ENCODE peak calls at places on chromosomes 13 and 19, in eight cellular contexts. T is cardiac muscle cell, O is AG04450, Z is upper lobe of left lung, J is fibroblast of lung, L is AG04449, Q is AG10803, V is neural progenitor cell. U is an unnamed sample.

GRCh38 chr13:110869231-110869804 is 45.6 kb downstream of the ANKRD10 start:
- DNase-seq in L (no peak), T (no peak), J (no peak), Z (no peak), O (no peak), Q (no peak), V (no peak), U (peak)

GRCh38 chr13:111953546-111954178 is 113.3 kb upstream of the SOX1 start:
- DNase-seq in J (no peak), T (no peak), Z (no peak), Q (no peak), O (no peak), L (no peak), V (no peak), U (no peak)

GRCh38 chr13:85798999-85799646 is at the start of gene SLITRK6:
- DNase-seq in Q (no peak), T (peak), Z (no peak), V (peak), J (peak), O (peak), L (peak), U (no peak)

GRCh38 chr19:49687566-49688316 is 1.7 kb upstream of the ADM5 start:
- DNase-seq in T (no peak), L (no peak), Z (peak), V (no peak), J (no peak), Q (no peak), O (no peak), U (no peak)

GRCh38 chr19:7942981-7943443 is 454 bp downstream of the TIMM44 start:
- DNase-seq in L (no peak), T (no peak), V (no peak), Z (no peak), J (no peak), Q (no peak), O (no peak), U (peak)

GRCh38 chr13:44351505-44351854 is 22.1 kb upstream of the SERP2 start:
- DNase-seq in J (no peak), V (no peak), O (no peak), Q (no peak), Z (no peak), L (no peak), T (no peak), U (no peak)

GRCh38 chr13:37107868-37108267 is 2.4 kb upstream of the CSNK1A1L start:
- DNase-seq in Q (no peak), J (no peak), T (no peak), Z (no peak), V (no peak), L (no peak), O (no peak), U (no peak)

GRCh38 chr13:100800283-100800875 is 125.8 kb upstream of the TMTC4 start:
- DNase-seq in O (no peak), Z (peak), J (no peak), T (no peak), Q (no peak), V (no peak), L (no peak), U (no peak)

GRCh38 chr19:47316513-47316912 is 6.9 kb downstream of the C5AR1 start:
- DNase-seq in O (no peak), J (no peak), L (no peak), Z (no peak), Q (no peak), T (no peak), V (no peak), U (no peak)

GRCh38 chr13:50026788-50027473 is 11.7 kb downstream of the KCNRG start:
- DNase-seq in O (no peak), T (no peak), J (no peak), V (no peak), L (no peak), Z (no peak), Q (no peak), U (no peak)

GRCh38 chr19:19514881-19515763 is at the start of gene TSSK6:
- DNase-seq in O (no peak), Z (peak), V (no peak), T (no peak), J (no peak), Q (no peak), L (no peak), U (no peak)

GRCh38 chr19:46428278-46429141 is at the start of gene PNMA8C:
- DNase-seq in Q (peak), O (no peak), T (peak), J (peak), V (peak), Z (peak), L (no peak), U (no peak)

GRCh38 chr19:45117167-45117594 is 24.2 kb downstream of the PPP1R37 start:
- DNase-seq in Q (no peak), L (no peak), V (peak), J (no peak), Z (no peak), T (peak), O (no peak), U (peak)

GRCh38 chr13:64206430-64207225 is 2791.0 kb upstream of the PCDH20 start:
- DNase-seq in J (no peak), L (no peak), Z (peak), V (peak), T (no peak), Q (no peak), O (no peak), U (no peak)

GRCh38 chr19:42188665-42189064 is 28.8 kb downstream of the DEDD2 start:
- DNase-seq in Z (no peak), J (no peak), V (no peak), Q (no peak), O (no peak), L (no peak), T (no peak), U (no peak)

GRCh38 chr13:30870916-30871712 is 35.0 kb upstream of the MEDAG start:
- DNase-seq in O (no peak), V (no peak), Z (peak), T (no peak), L (no peak), J (no peak), Q (no peak), U (no peak)

GRCh38 chr13:33426131-33426530 is 140.6 kb upstream of the STARD13 start:
- DNase-seq in J (no peak), Z (no peak), Q (no peak), L (no peak), O (no peak), T (no peak), V (no peak), U (no peak)

GRCh38 chr13:112926003-112926402 is 43.0 kb upstream of the MCF2L start:
- DNase-seq in Z (no peak), T (no peak), L (no peak), O (no peak), J (no peak), Q (no peak), V (no peak), U (no peak)

GRCh38 chr13:78409172-78409571 is 194.2 kb downstream of the POU4F1 start:
- DNase-seq in O (no peak), L (no peak), J (no peak), T (no peak), V (peak), Q (no peak), Z (no peak), U (no peak)

GRCh38 chr13:81302677-81303076 is 961.8 kb upstream of the SPRY2 start:
- DNase-seq in T (no peak), Z (no peak), J (no peak), O (no peak), Q (no peak), L (no peak), V (no peak), U (no peak)

GRCh38 chr13:51419015-51419636 is 33.7 kb downstream of the INTS6 start:
- DNase-seq in Z (no peak), Q (no peak), V (no peak), T (no peak), O (no peak), L (no peak), J (no peak), U (peak)

GRCh38 chr13:112443191-112444000 is 67.2 kb downstream of the SPACA7 start:
- DNase-seq in V (peak), T (peak), Z (no peak), J (no peak), Q (no peak), L (no peak), O (no peak), U (no peak)

GRCh38 chr19:33302974-33303790 is 848 bp upstream of the CEBPA start:
- DNase-seq in Z (peak), O (no peak), Q (peak), V (peak), L (no peak), J (peak), T (peak), U (peak)

GRCh38 chr13:73075546-73075945 is 16.7 kb downstream of the KLF5 start:
- DNase-seq in J (no peak), V (peak), T (no peak), L (no peak), Z (peak), Q (no peak), O (no peak), U (no peak)

GRCh38 chr19:32222594-32222993 is 122.8 kb upstream of the ZNF507 start:
- DNase-seq in V (no peak), O (no peak), Z (no peak), J (no peak), Q (no peak), T (no peak), L (no peak), U (no peak)

GRCh38 chr13:34116651-34117050 is 298.7 kb downstream of the RFC3 start:
- DNase-seq in L (no peak), O (no peak), T (no peak), V (no peak), Q (no peak), J (no peak), Z (no peak), U (no peak)

GRCh38 chr13:43785681-43786471 is 896 bp downstream of the ENOX1 start:
- DNase-seq in V (peak), Q (peak), L (no peak), J (peak), Z (peak), T (peak), O (peak), U (peak)

GRCh38 chr13:66076417-66076816 is 1153.7 kb downstream of the PCDH9 start:
- DNase-seq in O (peak), Z (no peak), T (no peak), J (peak), V (no peak), L (no peak), Q (peak), U (no peak)

GRCh38 chr19:35040826-35041547 is 534 bp upstream of the HPN start:
- DNase-seq in J (peak), L (no peak), V (peak), T (peak), Z (peak), Q (no peak), O (no peak), U (peak)

GRCh38 chr13:38667526-38668094 is 19.3 kb upstream of the FREM2 start:
- DNase-seq in T (no peak), L (no peak), O (no peak), J (no peak), Q (no peak), Z (no peak), V (no peak), U (no peak)

GRCh38 chr13:43305416-43305815 is 282.0 kb downstream of the DNAJC15 start:
- DNase-seq in J (no peak), O (no peak), Z (no peak), Q (no peak), L (no peak), V (no peak), T (no peak), U (no peak)

GRCh38 chr13:70729369-70729768 is 621.1 kb upstream of the KLHL1 start:
- DNase-seq in Z (no peak), O (no peak), T (no peak), Q (no peak), V (no peak), J (no peak), L (no peak), U (no peak)

DNA sequence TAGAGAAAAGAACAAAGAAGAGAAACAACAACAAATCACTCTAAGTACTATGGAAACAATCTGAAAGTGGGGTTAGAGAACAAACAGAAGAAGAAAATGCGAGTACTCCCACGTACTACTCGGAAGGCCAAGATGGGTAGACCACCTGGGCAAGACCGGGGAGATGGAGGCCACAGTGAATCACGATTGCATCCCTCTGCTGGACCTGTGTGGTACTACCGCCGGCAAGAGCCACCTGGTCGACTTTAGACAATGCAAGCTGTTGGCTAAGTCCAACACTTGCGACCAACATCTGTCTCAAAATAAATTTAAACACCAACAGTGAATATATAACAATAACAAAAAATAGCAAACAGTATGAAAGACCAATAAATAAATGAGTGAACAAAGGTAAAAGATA is 45.5 kb upstream of the ZNF91 start:
- DNase-seq in Q (no peak), Z (no peak), O (no peak), L (no peak), V (no peak), J (no peak), T (no peak), U (no peak)
- TF ChIP-seq CTCF in Q (peak), Z (peak), O (peak), L (peak), V (peak), J (peak), T (peak), U (peak)

GRCh38 chr19:21604941-21605548 is 99.6 kb downstream of the ZNF429 start:
- DNase-seq in L (no peak), T (no peak), V (no peak), O (no peak), Q (no peak), Z (no peak), J (peak), U (peak)
- H3K4me3 ChIP-seq in L (peak), T (peak), V (no peak), O (peak), Q (peak), Z (peak), J (peak), U (peak)

DNA sequence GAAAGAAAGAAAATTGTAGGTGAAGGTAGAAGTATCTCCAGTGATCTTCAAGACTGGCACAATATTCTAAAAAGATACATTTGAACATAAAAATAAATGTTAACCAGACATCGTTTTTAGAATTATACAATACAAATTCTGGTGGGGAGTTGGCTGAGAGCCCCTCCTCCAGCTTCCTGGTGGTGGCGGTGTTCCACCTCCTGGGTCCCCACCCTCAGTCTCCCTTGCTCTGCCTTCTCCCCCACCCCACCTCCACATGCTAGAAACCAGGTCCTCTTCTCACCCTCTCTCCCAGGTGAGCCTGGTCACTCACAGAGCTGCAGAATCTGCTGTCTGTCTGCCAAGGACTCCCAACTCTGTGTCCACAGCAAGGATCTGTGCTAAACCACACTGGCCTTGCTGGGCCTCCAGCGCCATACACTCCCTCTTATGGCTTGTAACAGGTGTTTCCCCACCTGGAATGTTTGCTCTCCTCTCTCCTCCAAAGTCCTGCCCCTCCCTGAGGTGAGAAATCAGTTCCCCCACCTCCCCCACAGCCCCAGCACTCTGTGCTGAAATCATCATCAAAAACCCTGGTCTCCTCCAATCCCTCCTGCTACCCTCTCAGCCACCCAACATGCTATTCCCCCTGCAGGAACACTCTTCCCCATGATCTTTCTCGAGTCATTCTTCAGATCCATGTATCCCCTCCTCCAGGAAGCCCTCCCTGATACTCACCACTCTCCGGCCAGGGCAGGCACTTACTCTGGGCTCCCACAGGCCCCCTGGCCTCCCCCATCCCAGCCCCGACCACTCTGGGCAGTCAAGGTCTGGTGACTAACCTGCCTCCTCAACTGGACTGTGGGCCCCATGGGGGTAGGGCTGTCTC is 20.5 kb upstream of the CYP2S1 start:
- DNase-seq in T (no peak), Q (no peak), L (no peak), Z (peak), J (no peak), V (no peak), O (no peak), U (no peak)
- TF ChIP-seq CTCF in T (no peak), Q (no peak), L (no peak), Z (no peak), J (no peak), V (no peak), O (no peak), U (no peak)

GRCh38 chr19:43638214-43638990 is 1.2 kb downstream of the CADM4 start:
- DNase-seq in L (no peak), Z (no peak), Q (no peak), T (no peak), O (no peak), V (no peak), J (no peak), U (no peak)

GRCh38 chr19:43640424-43640757 is 741 bp upstream of the CADM4 start:
- DNase-seq in Z (no peak), L (no peak), Q (no peak), O (no peak), V (no peak), T (no peak), J (no peak), U (no peak)

GRCh38 chr19:43638991-43639494 is 607 bp downstream of the CADM4 start:
- DNase-seq in O (no peak), L (no peak), T (no peak), V (no peak), Q (no peak), Z (no peak), J (no peak), U (no peak)

GRCh38 chr19:43641333-43641732 is 1.7 kb upstream of the CADM4 start:
- DNase-seq in T (no peak), J (no peak), V (no peak), L (no peak), Q (no peak), O (no peak), Z (no peak), U (no peak)

GRCh38 chr19:43639507-43640423 is at the start of gene CADM4:
- DNase-seq in Q (no peak), L (no peak), Z (peak), J (no peak), T (peak), O (no peak), V (peak), U (no peak)
- H3K4me3 ChIP-seq in Q (peak), L (peak), Z (no peak), J (peak), T (peak), O (peak), V (peak), U (peak)

GRCh38 chr13:109427695-109428094 is 358.7 kb downstream of the IRS2 start:
- DNase-seq in J (no peak), Q (no peak), Z (no peak), O (no peak), L (no peak), V (no peak), T (no peak), U (no peak)
- TF ChIP-seq CTCF in J (no peak), Q (no peak), Z (no peak), O (no peak), L (no peak), V (peak), T (no peak), U (no peak)

GRCh38 chr13:94590744-94591143 is 5.2 kb downstream of the TGDS start:
- DNase-seq in T (no peak), V (no peak), Z (no peak), J (no peak), O (no peak), Q (no peak), L (no peak), U (no peak)
- H3K4me3 ChIP-seq in T (no peak), V (no peak), Z (no peak), J (no peak), O (no peak), Q (no peak), L (no peak), U (no peak)

GRCh38 chr19:39155114-39155700 is 29.6 kb downstream of the PAK4 start:
- DNase-seq in L (no peak), J (no peak), T (no peak), Q (no peak), V (no peak), O (no peak), Z (no peak), U (no peak)
- TF ChIP-seq CTCF in L (no peak), J (no peak), T (no peak), Q (no peak), V (no peak), O (no peak), Z (no peak), U (no peak)

GRCh38 chr13:27965740-27966640 is 3.1 kb downstream of the CDX2 start:
- DNase-seq in Q (no peak), J (no peak), T (no peak), Z (no peak), V (peak), O (no peak), L (no peak), U (no peak)
- H3K4me3 ChIP-seq in Q (no peak), J (no peak), T (no peak), Z (no peak), V (peak), O (no peak), L (no peak), U (no peak)

GRCh38 chr13:22948421-22948820 is 232.4 kb upstream of the SGCG start:
- DNase-seq in Z (peak), Q (no peak), T (no peak), O (no peak), V (no peak), J (no peak), L (no peak), U (no peak)

GRCh38 chr13:22940736-22941135 is 240.0 kb upstream of the SGCG start:
- DNase-seq in J (no peak), T (no peak), L (no peak), Z (peak), O (no peak), Q (no peak), V (no peak), U (no peak)

GRCh38 chr13:22940090-22940710 is 240.6 kb upstream of the SGCG start:
- DNase-seq in J (no peak), V (no peak), Z (peak), Q (no peak), L (no peak), T (no peak), O (no peak), U (no peak)

GRCh38 chr13:22945321-22946226 is 235.2 kb upstream of the SGCG start:
- DNase-seq in L (no peak), J (no peak), T (no peak), V (no peak), Q (no peak), O (no peak), Z (no peak), U (no peak)

DNA sequence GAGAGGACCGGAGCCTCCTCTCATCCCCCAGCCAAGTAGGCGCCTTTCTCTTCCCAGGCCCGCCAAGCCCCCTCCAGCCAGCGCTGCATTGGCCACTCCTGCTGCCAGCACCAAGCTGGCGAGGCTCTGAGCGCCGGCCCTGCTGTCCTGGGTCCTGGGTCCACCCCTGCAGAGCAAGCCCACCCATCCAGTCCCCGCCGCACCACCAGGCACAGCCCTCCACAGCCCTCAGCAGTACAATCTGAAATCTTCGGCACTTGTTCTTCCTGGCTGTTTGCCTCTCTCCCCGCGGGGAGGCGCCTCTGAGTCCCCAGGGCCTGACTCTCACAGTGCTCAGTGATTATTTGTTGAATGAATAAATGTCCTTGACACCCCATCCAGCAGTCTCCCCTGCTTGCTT is 236.4 kb upstream of the SGCG start:
- DNase-seq in V (no peak), L (no peak), T (no peak), Z (peak), J (no peak), Q (no peak), O (no peak), U (no peak)
- TF ChIP-seq CTCF in V (no peak), L (no peak), T (no peak), Z (no peak), J (no peak), Q (no peak), O (no peak), U (no peak)